ENCODE peak calls at places on chromosomes 16 and 17, in six cellular contexts. W is Peyer's patch, L is transverse colon, X is body of pancreas, H is uterus, I is ovary. B is an unnamed sample.

GRCh38 chr16:10624527-10624926 is 44.1 kb upstream of the EMP2 start:
- DNase-seq in W (no peak), L (no peak), X (no peak), H (no peak), I (no peak), B (no peak)

GRCh38 chr16:84461504-84462295 is 42.8 kb downstream of the MEAK7 start:
- DNase-seq in W (peak), L (no peak), X (no peak), H (peak), I (peak), B (peak)

GRCh38 chr16:54446639-54447038 is 160.1 kb upstream of the IRX3 start:
- DNase-seq in W (no peak), L (no peak), X (no peak), H (no peak), I (peak), B (peak)

GRCh38 chr17:33013596-33014375 is 22.1 kb downstream of the SPACA3 start:
- DNase-seq in W (no peak), L (no peak), X (no peak), H (no peak), I (no peak), B (no peak)

GRCh38 chr16:80174416-80174815 is 366.4 kb upstream of the DYNLRB2 start:
- DNase-seq in W (no peak), L (no peak), X (no peak), H (no peak), I (no peak), B (no peak)

GRCh38 chr17:12256380-12256995 is 235.8 kb downstream of the MAP2K4 start:
- DNase-seq in W (no peak), L (peak), X (peak), H (peak), I (peak), B (peak)

GRCh38 chr16:85535352-85536072 is 77.6 kb upstream of the GSE1 start:
- DNase-seq in W (peak), L (peak), X (peak), H (no peak), I (peak), B (no peak)

GRCh38 chr17:7656958-7657715 is 6.4 kb downstream of the ATP1B2 start:
- DNase-seq in W (no peak), L (peak), X (peak), H (peak), I (peak), B (peak)

GRCh38 chr17:41428591-41429326 is 4.4 kb upstream of the KRT37 start:
- DNase-seq in W (no peak), L (no peak), X (no peak), H (no peak), I (no peak), B (no peak)

GRCh38 chr17:55527520-55528118 is 16.4 kb upstream of the SMIM36 start:
- DNase-seq in W (no peak), L (no peak), X (peak), H (peak), I (peak), B (peak)

GRCh38 chr17:27533874-27534815 is 77.9 kb downstream of the KSR1 start:
- DNase-seq in W (no peak), L (peak), X (no peak), H (no peak), I (no peak), B (no peak)

GRCh38 chr16:77211880-77212735 is 12.9 kb downstream of the SYCE1L start:
- DNase-seq in W (peak), L (peak), X (peak), H (peak), I (peak), B (peak)

GRCh38 chr16:49684731-49685130 is 171.2 kb downstream of the ZNF423 start:
- DNase-seq in W (no peak), L (no peak), X (no peak), H (no peak), I (no peak), B (no peak)

GRCh38 chr16:52435573-52435972 is 111.4 kb downstream of the TOX3 start:
- DNase-seq in W (no peak), L (no peak), X (peak), H (no peak), I (peak), B (no peak)

GRCh38 chr17:2022647-2023046 is 2.5 kb downstream of the RTN4RL1 start:
- DNase-seq in W (no peak), L (no peak), X (no peak), H (no peak), I (no peak), B (no peak)

GRCh38 chr17:10649031-10649430 is 8.1 kb downstream of the MYH3 start:
- DNase-seq in W (no peak), L (no peak), X (no peak), H (no peak), I (no peak), B (no peak)

GRCh38 chr16:165539-166374 is at the start of gene HBM:
- DNase-seq in W (no peak), L (no peak), X (no peak), H (no peak), I (no peak), B (no peak)

GRCh38 chr16:165218-165538 is 600 bp upstream of the HBM start:
- DNase-seq in W (no peak), L (no peak), X (no peak), H (no peak), I (no peak), B (no peak)

GRCh38 chr16:167117-167462 is 1.3 kb downstream of the HBM start:
- DNase-seq in W (no peak), L (no peak), X (no peak), H (no peak), I (no peak), B (no peak)

GRCh38 chr16:168424-168823 is 2.6 kb downstream of the HBM start:
- DNase-seq in W (no peak), L (no peak), X (no peak), H (no peak), I (no peak), B (no peak)

GRCh38 chr16:166375-167116 is 768 bp downstream of the HBM start:
- DNase-seq in W (no peak), L (no peak), X (no peak), H (no peak), I (no peak), B (no peak)
- H3K4me3 ChIP-seq in W (no peak), L (no peak), X (no peak), H (no peak), I (no peak), B (no peak)

DNA sequence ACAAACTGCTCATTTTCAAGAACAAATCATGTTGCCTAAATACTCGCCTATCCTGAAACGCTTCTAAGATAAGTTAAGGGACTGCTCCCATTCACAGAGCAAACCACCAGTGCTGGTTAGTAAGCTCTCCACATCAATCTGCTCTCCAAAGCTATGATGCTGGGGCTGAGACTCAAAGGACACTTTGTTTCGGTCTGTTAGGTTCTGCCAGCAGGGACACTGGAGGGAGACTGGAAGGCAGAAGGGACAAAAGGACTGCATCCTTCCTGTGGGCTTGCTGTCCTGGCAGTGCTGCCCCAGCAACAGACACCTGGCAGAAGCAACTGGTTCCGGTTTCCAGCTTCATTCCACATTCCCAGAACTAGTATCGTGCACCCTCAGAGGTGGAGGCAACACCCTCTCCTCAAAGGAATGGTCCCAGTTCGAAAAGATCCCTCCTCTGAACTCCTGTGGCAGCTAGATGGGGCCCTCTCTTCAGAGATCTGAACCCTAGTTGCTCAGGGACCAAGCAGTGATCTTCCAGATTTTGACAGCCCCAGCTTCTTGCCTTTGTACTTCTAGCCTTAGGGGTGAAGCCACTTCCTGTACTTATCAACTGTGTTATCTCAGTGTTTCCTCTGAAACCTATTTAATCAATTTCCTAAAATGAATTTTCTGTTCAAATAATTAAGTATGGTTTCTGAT is 73.4 kb upstream of the GSG1L start:
- DNase-seq in W (no peak), L (no peak), X (no peak), H (no peak), I (no peak), B (peak)
- TF ChIP-seq CTCF in W (no peak), L (no peak), X (no peak), H (no peak), I (no peak), B (no peak)

GRCh38 chr17:48647103-48647963 is 21.2 kb upstream of the HOXB9 start:
- DNase-seq in W (no peak), L (peak), X (no peak), H (no peak), I (no peak), B (no peak)
- TF ChIP-seq POLR2A in W (peak), L (peak), X (no peak), H (no peak), I (no peak), B (no peak)

GRCh38 chr16:386641-387156 is 4.9 kb upstream of the PGAP6 start:
- DNase-seq in W (no peak), L (no peak), X (no peak), H (no peak), I (no peak), B (peak)
- H3K4me3 ChIP-seq in W (no peak), L (no peak), X (no peak), H (no peak), I (no peak), B (no peak)

B was measured in testis.